ENCODE peak calls at places on chromosomes 1 and 21, in eight cellular contexts. O is retina, J is SHP77, A is NCI-H2081, G is iris pigment epithelial cell, W is dermis blood vessel endothelial cell, X is MCF 10A, F is choroid plexus epithelial cell. K is an unnamed sample.

GRCh38 chr1:54253480-54253879 is 53.5 kb downstream of the MRPL37 start:
- DNase-seq in O (no peak), J (no peak), A (peak), G (peak), W (peak), X (peak), F (peak), K (no peak)

GRCh38 chr1:22745675-22746585 is 35.3 kb downstream of the EPHB2 start:
- DNase-seq in O (no peak), J (no peak), A (no peak), G (peak), W (peak), X (peak), F (peak), K (no peak)

GRCh38 chr1:226675720-226676357 is 63.2 kb downstream of the ITPKB start:
- DNase-seq in O (no peak), J (no peak), A (no peak), G (no peak), W (no peak), X (no peak), F (no peak), K (no peak)

GRCh38 chr1:51634618-51635017 is 17.7 kb downstream of the OSBPL9 start:
- DNase-seq in O (no peak), J (no peak), A (no peak), G (no peak), W (no peak), X (no peak), F (no peak), K (no peak)

GRCh38 chr1:7298145-7298544 is 473.0 kb upstream of the VAMP3 start:
- DNase-seq in O (no peak), J (no peak), A (no peak), G (no peak), W (no peak), X (no peak), F (no peak), K (no peak)

GRCh38 chr21:37712204-37712934 is 203.9 kb downstream of the KCNJ6 start:
- DNase-seq in O (peak), J (peak), A (peak), G (peak), W (peak), X (peak), F (peak), K (peak)

GRCh38 chr1:6969762-6970161 is 184.5 kb downstream of the CAMTA1 start:
- DNase-seq in O (no peak), J (no peak), A (no peak), G (no peak), W (no peak), X (no peak), F (no peak), K (no peak)

GRCh38 chr21:41755258-41755933 is 11.5 kb downstream of the RIPK4 start:
- DNase-seq in O (no peak), J (no peak), A (no peak), G (no peak), W (no peak), X (no peak), F (no peak), K (no peak)

GRCh38 chr21:34900376-34900775 is 148.7 kb downstream of the RUNX1 start:
- DNase-seq in O (no peak), J (no peak), A (no peak), G (no peak), W (no peak), X (no peak), F (no peak), K (peak)

GRCh38 chr1:46937270-46937669 is 4.0 kb downstream of the CYP4A11 start:
- DNase-seq in O (no peak), J (no peak), A (no peak), G (no peak), W (no peak), X (no peak), F (no peak), K (no peak)

GRCh38 chr1:111737216-111738132 is 1.7 kb downstream of the INKA2 start:
- DNase-seq in O (no peak), J (no peak), A (no peak), G (no peak), W (peak), X (no peak), F (no peak), K (no peak)

GRCh38 chr1:212218911-212219310 is 66.3 kb upstream of the PPP2R5A start:
- DNase-seq in O (no peak), J (no peak), A (no peak), G (peak), W (peak), X (no peak), F (peak), K (peak)

GRCh38 chr1:50332941-50333594 is 90.2 kb downstream of the DMRTA2 start:
- DNase-seq in O (peak), J (peak), A (peak), G (peak), W (peak), X (peak), F (peak), K (peak)

GRCh38 chr1:77874804-77875445 is 13.5 kb upstream of the NEXN start:
- DNase-seq in O (no peak), J (no peak), A (no peak), G (peak), W (no peak), X (peak), F (peak), K (no peak)

GRCh38 chr21:26405071-26405470 is 168.0 kb downstream of the CYYR1 start:
- DNase-seq in O (no peak), J (no peak), A (no peak), G (peak), W (no peak), X (no peak), F (peak), K (no peak)

GRCh38 chr21:41854426-41854995 is 24.6 kb downstream of the PRDM15 start:
- DNase-seq in O (no peak), J (no peak), A (no peak), G (no peak), W (no peak), X (no peak), F (no peak), K (no peak)

GRCh38 chr1:81834268-81834667 is 33.5 kb downstream of the ADGRL2 start:
- DNase-seq in O (no peak), J (no peak), A (no peak), G (peak), W (no peak), X (no peak), F (peak), K (no peak)

GRCh38 chr1:200034262-200034557 is 6.7 kb downstream of the NR5A2 start:
- DNase-seq in O (no peak), J (no peak), A (no peak), G (no peak), W (no peak), X (no peak), F (no peak), K (no peak)

GRCh38 chr1:165896277-165896676 is 68.9 kb downstream of the UCK2 start:
- DNase-seq in O (no peak), J (no peak), A (no peak), G (peak), W (peak), X (peak), F (peak), K (no peak)

GRCh38 chr1:110408488-110408887 is 994 bp upstream of the LAMTOR5 start:
- DNase-seq in O (no peak), J (no peak), A (no peak), G (no peak), W (no peak), X (no peak), F (no peak), K (no peak)

GRCh38 chr1:8554956-8555534 is 237.1 kb downstream of the SLC45A1 start:
- DNase-seq in O (no peak), J (no peak), A (no peak), G (peak), W (peak), X (peak), F (peak), K (no peak)

GRCh38 chr21:31151682-31152081 is 113.4 kb upstream of the KRTAP19-8 start:
- DNase-seq in O (no peak), J (no peak), A (no peak), G (no peak), W (no peak), X (no peak), F (no peak), K (no peak)

GRCh38 chr1:147223740-147224615 is 1.2 kb downstream of the FMO5 start:
- DNase-seq in O (no peak), J (no peak), A (peak), G (no peak), W (no peak), X (no peak), F (no peak), K (no peak)

GRCh38 chr1:76129731-76130130 is 55.2 kb downstream of the ST6GALNAC3 start:
- DNase-seq in O (no peak), J (no peak), A (no peak), G (no peak), W (no peak), X (no peak), F (no peak), K (no peak)

GRCh38 chr21:45874716-45875415 is 106.7 kb upstream of the COL6A1 start:
- DNase-seq in O (peak), J (no peak), A (no peak), G (peak), W (peak), X (peak), F (peak), K (no peak)

GRCh38 chr1:204426035-204426436 is 14.4 kb upstream of the PPP1R15B start:
- DNase-seq in O (no peak), J (no peak), A (no peak), G (peak), W (no peak), X (peak), F (peak), K (no peak)

GRCh38 chr1:78229344-78229743 is 183.6 kb downstream of the GIPC2 start:
- DNase-seq in O (no peak), J (no peak), A (no peak), G (peak), W (no peak), X (peak), F (peak), K (no peak)

GRCh38 chr1:8517579-8518489 is 199.9 kb downstream of the SLC45A1 start:
- DNase-seq in O (peak), J (no peak), A (no peak), G (peak), W (peak), X (no peak), F (peak), K (no peak)

GRCh38 chr1:19476440-19477190 is 8.7 kb downstream of the CAPZB start:
- DNase-seq in O (no peak), J (no peak), A (no peak), G (peak), W (peak), X (no peak), F (peak), K (peak)

GRCh38 chr1:3478187-3478586 is 23.7 kb downstream of the ARHGEF16 start:
- DNase-seq in O (no peak), J (no peak), A (no peak), G (no peak), W (no peak), X (no peak), F (no peak), K (no peak)

GRCh38 chr21:36788116-36788515 is 89.2 kb downstream of the SIM2 start:
- DNase-seq in O (no peak), J (no peak), A (no peak), G (peak), W (peak), X (peak), F (no peak), K (peak)

GRCh38 chr1:6497215-6497866 is 5.9 kb upstream of the PLEKHG5 start:
- DNase-seq in O (peak), J (no peak), A (peak), G (peak), W (peak), X (no peak), F (no peak), K (peak)

GRCh38 chr1:22408180-22408579 is 43.5 kb upstream of the ZBTB40 start:
- DNase-seq in O (no peak), J (no peak), A (no peak), G (no peak), W (peak), X (no peak), F (no peak), K (no peak)

GRCh38 chr1:169676001-169676400 is 35.4 kb downstream of the SELL start:
- DNase-seq in O (no peak), J (no peak), A (no peak), G (peak), W (peak), X (no peak), F (peak), K (no peak)

GRCh38 chr1:68231627-68232303 is 558 bp downstream of the WLS start:
- DNase-seq in O (peak), J (peak), A (peak), G (peak), W (peak), X (peak), F (peak), K (no peak)

GRCh38 chr1:51139474-51139873 is 37.4 kb downstream of the C1orf185 start:
- DNase-seq in O (no peak), J (no peak), A (no peak), G (no peak), W (peak), X (no peak), F (peak), K (no peak)

GRCh38 chr1:9687876-9688582 is 36.5 kb downstream of the PIK3CD start:
- DNase-seq in O (peak), J (no peak), A (peak), G (peak), W (peak), X (no peak), F (peak), K (no peak)

GRCh38 chr1:153773004-153773921 is 1.9 kb upstream of the SLC27A3 start:
- DNase-seq in O (no peak), J (no peak), A (no peak), G (no peak), W (peak), X (no peak), F (no peak), K (peak)

GRCh38 chr1:200916152-200916551 is 21.5 kb downstream of the INAVA start:
- DNase-seq in O (no peak), J (no peak), A (no peak), G (no peak), W (no peak), X (no peak), F (no peak), K (no peak)

K was measured in KBM-7.